ENCODE peak calls at places on chromosomes 7 and 10, in five cellular contexts. Z is cardiac muscle cell, L is lung, M is colonic mucosa, A is fibroblast of lung. Y is an unnamed sample. For H3K4me1, the result is how much of the 10 kb centered on the place peaks cover.

GRCh38 chr7:47905071-47905920 is 43.0 kb downstream of the PKD1L1 start:
- DNase-seq in A (peak), L (no peak), Z (peak), M (no peak), Y (no peak)

GRCh38 chr10:2680802-2681201 is 386.5 kb upstream of the PFKP start:
- DNase-seq in A (no peak), L (no peak), Z (no peak), M (no peak), Y (no peak)

GRCh38 chr10:17200035-17200884 is 1.2 kb downstream of the TRDMT1 start:
- DNase-seq in Z (peak), A (no peak), L (no peak), M (no peak), Y (no peak)

GRCh38 chr7:18762189-18762588 is 266.6 kb downstream of the HDAC9 start:
- DNase-seq in L (no peak), Z (peak), A (peak), M (no peak), Y (no peak)

GRCh38 chr10:24556137-24556536 is 167.6 kb downstream of the ARHGAP21 start:
- DNase-seq in Z (no peak), A (peak), L (no peak), M (no peak), Y (no peak)

GRCh38 chr10:26860026-26860541 is 674 bp downstream of the ABI1 start:
- DNase-seq in L (peak), A (peak), Z (peak), M (peak), Y (no peak)

GRCh38 chr10:31578181-31578852 is 259.3 kb downstream of the ZEB1 start:
- DNase-seq in L (no peak), M (no peak), A (no peak), Z (no peak), Y (no peak)

GRCh38 chr10:128393546-128393945 is 267.3 kb upstream of the MKI67 start:
- DNase-seq in A (no peak), M (no peak), L (no peak), Z (no peak), Y (no peak)

GRCh38 chr7:95342642-95343252 is 18.4 kb upstream of the PON1 start:
- DNase-seq in M (no peak), A (no peak), Z (peak), L (no peak), Y (no peak)

GRCh38 chr7:116805100-116805544 is 57.3 kb upstream of the CAPZA2 start:
- DNase-seq in L (no peak), Z (peak), M (no peak), A (peak), Y (no peak)

GRCh38 chr10:125003901-125004467 is 62.1 kb downstream of the ZRANB1 start:
- DNase-seq in Z (no peak), A (no peak), M (no peak), L (no peak), Y (no peak)

GRCh38 chr10:58291538-58292174 is 22.7 kb downstream of the CISD1 start:
- DNase-seq in A (peak), Z (peak), M (no peak), L (no peak), Y (no peak)

GRCh38 chr7:33093266-33093665 is 15.9 kb downstream of the RP9 start:
- DNase-seq in L (no peak), M (no peak), Z (no peak), A (no peak), Y (no peak)

GRCh38 chr7:28165971-28166955 is 14.3 kb downstream of the JAZF1 start:
- DNase-seq in L (no peak), A (peak), Z (peak), M (no peak), Y (no peak)

GRCh38 chr10:80184291-80184690 is 21.0 kb downstream of the ANXA11 start:
- DNase-seq in Z (no peak), L (no peak), M (no peak), A (no peak), Y (no peak)

GRCh38 chr10:132006966-132007365 is 25.2 kb upstream of the BNIP3 start:
- DNase-seq in M (no peak), L (no peak), A (no peak), Z (no peak), Y (no peak)

GRCh38 chr10:21257919-21258318 is 267.6 kb downstream of the SKIDA1 start:
- DNase-seq in L (no peak), M (no peak), Z (peak), A (peak), Y (no peak)

GRCh38 chr10:30662809-30663208 is 33.3 kb upstream of the LYZL2 start:
- DNase-seq in Z (no peak), L (no peak), A (no peak), M (no peak), Y (no peak)

GRCh38 chr10:108250954-108251620 is 1086.6 kb upstream of the SORCS1 start:
- DNase-seq in A (peak), Z (no peak), L (no peak), M (no peak), Y (no peak)

GRCh38 chr7:97851725-97852124 is 20.5 kb downstream of the ASNS start:
- DNase-seq in Z (peak), M (no peak), A (peak), L (no peak), Y (no peak)

GRCh38 chr7:69114374-69114773 is 483.9 kb upstream of the AUTS2 start:
- DNase-seq in L (no peak), M (no peak), Z (peak), A (peak), Y (no peak)

GRCh38 chr7:135238112-135238744 is 4.6 kb downstream of the STRA8 start:
- DNase-seq in M (no peak), Z (no peak), L (peak), A (no peak), Y (peak)

GRCh38 chr7:131293018-131293417 is 34.7 kb upstream of the MKLN1 start:
- DNase-seq in Z (peak), A (peak), L (no peak), M (no peak), Y (no peak)

GRCh38 chr7:101860316-101861222 is 43.1 kb downstream of the CUX1 start:
- DNase-seq in L (no peak), A (no peak), M (no peak), Z (no peak), Y (no peak)
- H3K4me1 ChIP-seq in L (under half), A (under half), M (under half), Z (under half), Y (under half)

GRCh38 chr7:1532456-1533254 is 2.2 kb downstream of the MAFK start:
- DNase-seq in L (peak), Z (peak), M (peak), A (peak), Y (no peak)

GRCh38 chr7:1531979-1532455 is 1.5 kb downstream of the MAFK start:
- DNase-seq in A (no peak), Z (no peak), L (no peak), M (no peak), Y (no peak)

GRCh38 chr7:1533569-1534329 is 3.2 kb downstream of the MAFK start:
- DNase-seq in L (no peak), A (peak), Z (peak), M (no peak), Y (no peak)

GRCh38 chr7:1534330-1535099 is 4.0 kb downstream of the MAFK start:
- DNase-seq in M (no peak), L (no peak), Z (no peak), A (no peak), Y (no peak)

GRCh38 chr7:1533255-1533568 is 2.7 kb downstream of the MAFK start:
- DNase-seq in Z (no peak), M (no peak), L (no peak), A (no peak), Y (no peak)
- H3K4me1 ChIP-seq in Z (under half), M (under half), L (under half), A (under half), Y (half or more)

DNA sequence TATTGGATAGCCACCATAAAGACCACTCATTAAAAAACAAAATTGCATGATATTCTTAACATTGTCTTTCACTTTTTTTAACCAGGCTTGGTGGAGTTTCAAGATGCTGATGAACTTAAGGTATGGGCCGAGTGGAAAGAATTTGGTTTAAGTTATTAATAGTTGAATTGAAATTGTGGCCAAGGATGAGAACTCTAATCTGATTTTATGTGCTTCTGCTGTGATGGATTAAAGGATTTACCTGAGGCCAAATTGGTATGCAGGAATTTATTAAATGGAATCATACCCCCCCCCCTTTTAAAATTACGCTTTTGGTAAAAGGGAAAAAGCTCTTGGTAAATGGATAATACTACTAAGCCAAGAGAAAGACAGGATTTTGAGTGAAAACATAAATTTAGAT is 33.8 kb upstream of the TOMM7 start:
- DNase-seq in A (peak), L (no peak), Z (no peak), M (no peak), Y (no peak)
- H3K4me1 ChIP-seq in A (under half), L (under half), Z (under half), M (under half), Y (half or more)

DNA sequence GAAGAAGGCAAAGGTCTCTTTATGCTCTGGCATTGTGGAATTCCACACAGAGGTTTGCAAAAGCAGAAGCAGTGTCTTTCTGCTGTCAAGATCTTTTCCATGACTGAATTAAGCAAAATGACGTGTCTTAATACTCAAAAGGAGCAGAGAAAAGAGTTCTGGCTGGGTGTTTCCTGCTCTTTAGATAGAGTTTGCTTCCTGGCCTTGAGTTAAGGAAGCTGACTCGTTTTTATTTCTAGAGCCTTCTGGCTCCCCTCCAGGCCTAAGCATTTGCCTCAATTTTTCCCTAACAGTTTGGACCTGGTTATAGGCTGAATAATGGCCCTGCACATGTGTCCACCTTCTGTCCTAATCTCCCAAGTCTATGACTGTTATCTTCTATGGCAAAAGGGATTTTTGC is 21.6 kb downstream of the TAS2R41 start:
- DNase-seq in L (no peak), M (peak), A (peak), Z (peak), Y (no peak)
- H3K4me1 ChIP-seq in L (under half), M (under half), A (under half), Z (under half), Y (under half)

GRCh38 chr10:28544058-28544457 is 11.1 kb downstream of the WAC start:
- DNase-seq in A (no peak), M (no peak), L (no peak), Z (no peak), Y (no peak)
- H3K4me1 ChIP-seq in A (under half), M (under half), L (under half), Z (under half), Y (half or more)

GRCh38 chr10:117360016-117360415 is 15.2 kb downstream of the PDZD8 start:
- DNase-seq in A (peak), L (no peak), Z (no peak), M (no peak), Y (no peak)

GRCh38 chr10:117360994-117361667 is 14.1 kb downstream of the PDZD8 start:
- DNase-seq in L (no peak), M (no peak), A (peak), Z (peak), Y (no peak)

GRCh38 chr10:117363027-117363426 is 12.2 kb downstream of the PDZD8 start:
- DNase-seq in L (no peak), Z (peak), A (peak), M (no peak), Y (no peak)

GRCh38 chr10:117364121-117364960 is 10.9 kb downstream of the PDZD8 start:
- DNase-seq in L (no peak), A (peak), M (no peak), Z (peak), Y (no peak)

DNA sequence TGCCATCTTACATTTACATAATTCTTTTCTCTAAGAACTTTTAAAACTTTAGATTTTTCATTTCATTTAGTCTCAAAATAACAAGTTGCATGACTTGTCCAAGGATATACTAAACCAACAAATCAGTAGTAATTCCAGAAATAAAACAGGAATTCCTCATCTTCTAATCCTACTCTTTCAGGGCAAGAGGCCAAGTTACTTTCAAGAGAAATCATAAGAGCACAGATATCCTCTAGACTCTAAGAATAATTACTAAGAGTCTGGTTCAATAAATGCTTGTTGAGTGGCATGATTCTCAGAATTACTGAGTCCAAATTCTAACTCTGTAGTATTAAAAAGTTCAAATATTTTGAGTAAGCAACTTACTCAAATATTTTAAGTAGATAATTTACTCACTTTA is 12.9 kb downstream of the PDZD8 start:
- DNase-seq in Z (peak), L (no peak), A (peak), M (no peak), Y (no peak)
- H3K4me1 ChIP-seq in Z (under half), L (under half), A (under half), M (under half), Y (half or more)

DNA sequence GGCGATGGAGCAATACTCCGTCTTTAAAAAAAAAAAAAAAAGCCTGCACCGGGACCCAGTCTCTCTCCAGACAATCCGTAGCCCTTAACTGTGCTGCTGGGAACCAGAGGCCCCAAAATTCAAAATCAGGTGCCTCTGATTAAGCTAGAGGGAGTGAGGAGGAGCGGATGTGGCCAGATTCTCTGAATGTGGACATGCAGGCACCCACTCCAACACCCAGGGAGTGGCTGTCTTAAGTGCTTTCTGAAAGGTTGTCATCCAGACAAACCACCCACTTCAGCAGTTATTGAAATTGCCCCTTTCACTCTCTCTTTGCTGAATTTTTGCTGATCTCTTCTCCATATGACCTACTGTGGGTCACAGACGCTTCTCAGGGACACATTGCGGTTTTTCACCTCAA is 14.2 kb downstream of the NRP1 start:
- DNase-seq in L (no peak), Z (no peak), M (no peak), A (no peak), Y (no peak)
- H3K4me1 ChIP-seq in L (half or more), Z (under half), M (under half), A (under half), Y (under half)

GRCh38 chr10:110865804-110866482 is 5.8 kb upstream of the PDCD4 start:
- DNase-seq in Z (no peak), A (no peak), M (no peak), L (no peak), Y (no peak)
- H3K4me1 ChIP-seq in Z (under half), A (under half), M (under half), L (under half), Y (half or more)